ENCODE peak calls at places on chromosomes 13 and 19, in five cellular contexts. One of them, this sample, is unnamed.

GRCh38 chr13:113332615-113333014 is 31.3 kb downstream of the GRTP1 start:
- DNase-seq in GM12878: no peak
- DNase-seq in Panc1: no peak
- DNase-seq in A549: no peak
- DNase-seq in HepG2: no peak
- DNase-seq in this sample: no peak

GRCh38 chr13:94660695-94661324 is 51.5 kb downstream of the SOX21 start:
- DNase-seq in GM12878: no peak
- DNase-seq in Panc1: no peak
- DNase-seq in A549: peak
- DNase-seq in HepG2: no peak
- DNase-seq in this sample: no peak

GRCh38 chr13:61913183-61913582 is 497.5 kb upstream of the PCDH20 start:
- DNase-seq in GM12878: no peak
- DNase-seq in Panc1: no peak
- DNase-seq in A549: no peak
- DNase-seq in HepG2: no peak
- DNase-seq in this sample: no peak

GRCh38 chr13:25689539-25689938 is 317.8 kb downstream of the ATP8A2 start:
- DNase-seq in GM12878: no peak
- DNase-seq in Panc1: no peak
- DNase-seq in A549: no peak
- DNase-seq in HepG2: no peak
- DNase-seq in this sample: no peak

GRCh38 chr19:33132425-33132824 is 511 bp downstream of the WDR88 start:
- DNase-seq in GM12878: no peak
- DNase-seq in Panc1: no peak
- DNase-seq in A549: peak
- DNase-seq in HepG2: no peak
- DNase-seq in this sample: no peak

GRCh38 chr13:102817907-102818306 is 19.0 kb downstream of the BIVM start:
- DNase-seq in GM12878: no peak
- DNase-seq in Panc1: no peak
- DNase-seq in A549: no peak
- DNase-seq in HepG2: no peak
- DNase-seq in this sample: no peak

GRCh38 chr19:8988204-8988603 is 22.0 kb downstream of the MUC16 start:
- DNase-seq in GM12878: no peak
- DNase-seq in Panc1: no peak
- DNase-seq in A549: peak
- DNase-seq in HepG2: no peak
- DNase-seq in this sample: no peak

GRCh38 chr19:13530720-13531119 is 24.4 kb upstream of the CACNA1A start:
- DNase-seq in GM12878: no peak
- DNase-seq in Panc1: no peak
- DNase-seq in A549: no peak
- DNase-seq in HepG2: no peak
- DNase-seq in this sample: no peak

GRCh38 chr19:2613507-2614295 is 88.8 kb downstream of the GNG7 start:
- DNase-seq in GM12878: no peak
- DNase-seq in Panc1: no peak
- DNase-seq in A549: no peak
- DNase-seq in HepG2: no peak
- DNase-seq in this sample: no peak

GRCh38 chr13:101514695-101515275 is 62.3 kb downstream of the ITGBL1 start:
- DNase-seq in GM12878: no peak
- DNase-seq in Panc1: no peak
- DNase-seq in A549: peak
- DNase-seq in HepG2: peak
- DNase-seq in this sample: peak

GRCh38 chr19:5952193-5953033 is 25.5 kb downstream of the RANBP3 start:
- DNase-seq in GM12878: no peak
- DNase-seq in Panc1: no peak
- DNase-seq in A549: no peak
- DNase-seq in HepG2: no peak
- DNase-seq in this sample: no peak

GRCh38 chr19:47228937-47229673 is 1.9 kb downstream of the BBC3 start:
- DNase-seq in GM12878: no peak
- DNase-seq in Panc1: no peak
- DNase-seq in A549: no peak
- DNase-seq in HepG2: peak
- DNase-seq in this sample: no peak

GRCh38 chr19:38669532-38669931 is 22.1 kb downstream of the ACTN4 start:
- DNase-seq in GM12878: no peak
- DNase-seq in Panc1: no peak
- DNase-seq in A549: no peak
- DNase-seq in HepG2: no peak
- DNase-seq in this sample: peak

DNA sequence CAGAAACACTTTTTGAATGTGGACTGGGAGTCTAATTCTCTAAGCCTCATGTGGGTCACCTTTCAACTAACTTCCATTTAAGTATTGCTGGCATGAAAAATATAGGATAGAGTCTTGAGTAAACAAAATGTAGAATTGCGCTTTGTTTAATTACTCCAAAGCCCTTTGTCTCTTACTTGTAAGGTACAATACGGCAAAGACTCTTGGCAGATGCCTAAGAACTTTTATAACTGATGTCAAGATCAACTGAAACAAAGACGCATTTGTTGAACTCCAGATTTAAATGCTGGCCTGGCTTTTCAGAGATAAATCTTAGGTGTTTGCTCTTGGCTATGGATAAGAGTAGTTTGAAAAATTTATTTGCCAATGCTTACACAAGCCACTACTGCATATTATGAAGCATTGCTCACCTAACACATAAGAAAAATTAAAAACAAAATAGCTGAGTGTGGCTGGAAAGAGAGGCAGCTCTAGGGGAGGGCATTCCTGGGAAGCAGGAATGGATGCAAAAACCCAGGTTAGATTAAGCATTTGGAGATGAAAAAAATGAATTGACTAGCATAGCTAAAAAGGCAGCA is 107.3 kb upstream of the STARD13 start:
- DNase-seq in GM12878: no peak
- DNase-seq in Panc1: no peak
- DNase-seq in A549: no peak
- DNase-seq in HepG2: no peak
- DNase-seq in this sample: no peak
- TF ChIP-seq REST in GM12878: no peak
- TF ChIP-seq REST in Panc1: no peak
- TF ChIP-seq REST in A549: no peak
- TF ChIP-seq REST in HepG2: no peak
- TF ChIP-seq REST in this sample: no peak

GRCh38 chr13:73849292-73849691 is 284.9 kb downstream of the KLF12 start:
- DNase-seq in GM12878: no peak
- DNase-seq in Panc1: no peak
- DNase-seq in A549: peak
- DNase-seq in HepG2: peak
- DNase-seq in this sample: no peak
- TF ChIP-seq REST in GM12878: no peak
- TF ChIP-seq REST in Panc1: no peak
- TF ChIP-seq REST in A549: no peak
- TF ChIP-seq REST in HepG2: no peak
- TF ChIP-seq REST in this sample: no peak

GRCh38 chr19:42560731-42561130 is 32.5 kb upstream of the CEACAM1 start:
- DNase-seq in GM12878: no peak
- DNase-seq in Panc1: no peak
- DNase-seq in A549: no peak
- DNase-seq in HepG2: no peak
- DNase-seq in this sample: no peak

GRCh38 chr19:42567567-42567966 is 27.2 kb downstream of the CEACAM8 start:
- DNase-seq in GM12878: no peak
- DNase-seq in Panc1: no peak
- DNase-seq in A549: no peak
- DNase-seq in HepG2: no peak
- DNase-seq in this sample: no peak

GRCh38 chr19:42568006-42568405 is 26.7 kb downstream of the CEACAM8 start:
- DNase-seq in GM12878: no peak
- DNase-seq in Panc1: no peak
- DNase-seq in A549: no peak
- DNase-seq in HepG2: no peak
- DNase-seq in this sample: peak

GRCh38 chr19:42561512-42561911 is 33.2 kb downstream of the CEACAM8 start:
- DNase-seq in GM12878: no peak
- DNase-seq in Panc1: no peak
- DNase-seq in A549: no peak
- DNase-seq in HepG2: no peak
- DNase-seq in this sample: no peak

DNA sequence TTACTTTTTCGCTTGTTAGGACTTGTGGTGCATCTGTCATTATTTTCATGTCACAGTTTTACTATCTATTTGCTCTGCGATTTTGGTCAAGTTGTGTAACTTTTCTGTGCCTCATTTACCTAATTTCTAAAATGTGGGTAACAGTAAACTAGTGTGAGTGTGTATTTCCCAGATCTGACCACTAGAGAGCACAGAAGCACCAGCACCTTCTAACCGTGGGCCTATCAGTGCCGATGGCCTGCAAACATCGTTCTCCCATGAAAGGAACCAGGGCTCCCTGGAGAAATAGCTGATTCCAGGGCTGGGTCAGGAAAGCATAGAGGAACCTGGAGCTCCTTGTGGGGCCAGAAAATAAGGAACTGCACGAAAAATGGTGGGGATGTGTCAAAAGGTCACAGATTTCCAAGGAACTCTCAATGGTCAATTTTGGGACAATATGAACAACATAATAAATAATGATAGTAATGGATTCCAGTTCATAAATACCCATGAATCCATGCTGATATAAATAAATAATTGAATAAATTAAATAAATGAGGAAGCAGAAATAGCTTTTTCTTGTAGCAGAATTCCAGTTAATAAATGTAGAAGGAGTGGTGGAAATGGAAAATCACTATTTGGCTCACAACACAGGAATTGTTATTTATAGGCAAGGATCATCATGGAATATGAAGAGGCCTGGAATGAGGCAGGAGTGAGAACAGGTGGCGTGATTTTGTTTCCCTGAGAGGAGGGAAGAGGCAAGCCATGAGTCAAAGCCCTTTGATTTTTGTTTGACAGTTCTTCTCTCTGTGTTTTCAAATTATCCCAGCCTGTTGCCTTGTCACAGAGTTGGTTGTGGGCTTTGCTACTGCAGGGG is 31.1 kb downstream of the CEACAM8 start:
- DNase-seq in GM12878: no peak
- DNase-seq in Panc1: peak
- DNase-seq in A549: peak
- DNase-seq in HepG2: peak
- DNase-seq in this sample: peak
- TF ChIP-seq REST in GM12878: no peak
- TF ChIP-seq REST in Panc1: no peak
- TF ChIP-seq REST in A549: no peak
- TF ChIP-seq REST in HepG2: no peak
- TF ChIP-seq REST in this sample: no peak

DNA sequence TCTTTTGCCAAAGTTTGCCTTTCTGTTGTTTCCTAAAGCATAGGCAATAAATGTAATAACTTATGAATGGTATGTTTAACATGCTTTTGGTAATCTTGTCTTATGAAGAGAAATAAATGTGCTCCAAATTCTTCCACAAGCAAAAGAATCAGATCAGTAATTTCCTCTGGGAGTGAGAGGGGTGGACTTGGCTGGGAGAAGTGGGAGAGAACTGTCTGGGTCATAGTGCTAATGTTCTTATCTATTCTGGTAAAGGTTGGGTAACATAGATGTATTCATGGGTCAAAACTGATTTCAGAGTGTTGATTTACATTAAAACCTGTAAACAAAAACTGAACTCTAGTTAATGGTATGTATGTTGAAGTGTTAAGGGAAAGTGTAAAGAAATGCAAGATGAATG is 211.6 kb upstream of the IRS2 start:
- DNase-seq in GM12878: no peak
- DNase-seq in Panc1: no peak
- DNase-seq in A549: no peak
- DNase-seq in HepG2: no peak
- DNase-seq in this sample: no peak
- TF ChIP-seq REST in GM12878: no peak
- TF ChIP-seq REST in Panc1: no peak
- TF ChIP-seq REST in A549: no peak
- TF ChIP-seq REST in HepG2: no peak
- TF ChIP-seq REST in this sample: no peak

GRCh38 chr13:85332595-85332994 is 466.6 kb downstream of the SLITRK6 start:
- DNase-seq in GM12878: no peak
- DNase-seq in Panc1: no peak
- DNase-seq in A549: no peak
- DNase-seq in HepG2: no peak
- DNase-seq in this sample: no peak

GRCh38 chr13:85334187-85334586 is 465.0 kb downstream of the SLITRK6 start:
- DNase-seq in GM12878: no peak
- DNase-seq in Panc1: no peak
- DNase-seq in A549: no peak
- DNase-seq in HepG2: no peak
- DNase-seq in this sample: no peak

DNA sequence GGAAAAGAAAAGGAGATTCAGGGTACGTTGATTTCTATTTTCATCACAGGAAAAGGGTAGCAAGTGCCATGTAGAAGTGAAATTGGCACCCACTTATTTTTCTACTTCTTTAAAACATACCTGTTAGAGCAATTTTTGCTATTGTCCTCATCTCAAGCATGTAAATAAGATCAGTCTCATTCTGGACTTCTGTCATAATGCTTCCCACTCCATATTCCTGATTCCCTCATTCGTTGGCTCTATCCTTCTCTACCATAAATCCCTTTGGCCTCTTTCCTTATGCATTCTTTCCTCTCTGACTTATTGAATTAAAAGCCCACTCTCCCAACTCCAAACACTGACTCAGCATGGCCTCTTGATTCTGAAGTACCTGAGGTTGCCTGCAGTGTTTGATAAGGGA is 465.7 kb downstream of the SLITRK6 start:
- DNase-seq in GM12878: no peak
- DNase-seq in Panc1: no peak
- DNase-seq in A549: no peak
- DNase-seq in HepG2: no peak
- DNase-seq in this sample: no peak
- TF ChIP-seq REST in GM12878: no peak
- TF ChIP-seq REST in Panc1: no peak
- TF ChIP-seq REST in A549: no peak
- TF ChIP-seq REST in HepG2: no peak
- TF ChIP-seq REST in this sample: no peak